ENCODE peak calls at places on chromosomes 6 and 20, in eight cellular contexts. O, N, B, V, F, D, S and L are unnamed samples.
A peak's percentile ranks its signal among the peaks of the same experiment; 100 is the strongest.

GRCh38 chr6:166024252-166024651 is 143.4 kb downstream of the TBXT start:
- DNase-seq in O (no peak), N (no peak), B (no peak), V (no peak), F (no peak), D (no peak), S (no peak), L (no peak)

GRCh38 chr20:38990728-38991127 is 28.6 kb downstream of the DHX35 start:
- DNase-seq in O (no peak), N (no peak), B (no peak), V (no peak), F (no peak), D (no peak), S (no peak), L (no peak)

GRCh38 chr20:25296094-25297093 is 48.5 kb downstream of the PYGB start:
- DNase-seq in O (peak; percentile 23), N (no peak), B (no peak), V (peak; percentile 83), F (no peak), D (no peak), S (no peak), L (peak; percentile 17)

GRCh38 chr6:133108377-133108776 is 132.8 kb upstream of the EYA4 start:
- DNase-seq in O (no peak), N (no peak), B (no peak), V (no peak), F (no peak), D (no peak), S (no peak), L (no peak)

GRCh38 chr20:6287471-6287870 is 164.6 kb upstream of the FERMT1 start:
- DNase-seq in O (no peak), N (no peak), B (no peak), V (no peak), F (no peak), D (no peak), S (no peak), L (no peak)

GRCh38 chr20:4603724-4604123 is 118.0 kb upstream of the PRND start:
- DNase-seq in O (no peak), N (no peak), B (no peak), V (no peak), F (no peak), D (no peak), S (no peak), L (no peak)

GRCh38 chr6:44727651-44728630 is 340.4 kb downstream of the CDC5L start:
- DNase-seq in O (no peak), N (no peak), B (no peak), V (no peak), F (no peak), D (peak; percentile 54), S (no peak), L (no peak)

GRCh38 chr6:3035397-3035796 is 32.9 kb upstream of the RIPK1 start:
- DNase-seq in O (no peak), N (no peak), B (no peak), V (no peak), F (no peak), D (no peak), S (no peak), L (no peak)

GRCh38 chr6:37314803-37315515 is 38.8 kb upstream of the RNF8 start:
- DNase-seq in O (no peak), N (peak; percentile 61), B (no peak), V (no peak), F (no peak), D (no peak), S (no peak), L (peak; percentile 6)

GRCh38 chr6:50791900-50792508 is 26.7 kb upstream of the TFAP2B start:
- DNase-seq in O (peak; percentile 9), N (peak; percentile 4), B (peak; percentile 23), V (peak; percentile 59), F (no peak), D (no peak), S (no peak), L (no peak)

GRCh38 chr6:51868591-51869355 is 218.6 kb downstream of the PKHD1 start:
- DNase-seq in O (no peak), N (no peak), B (no peak), V (no peak), F (no peak), D (no peak), S (no peak), L (no peak)

GRCh38 chr6:15509335-15509933 is 153.4 kb downstream of the DTNBP1 start:
- DNase-seq in O (no peak), N (no peak), B (no peak), V (no peak), F (no peak), D (no peak), S (no peak), L (no peak)